ENCODE peak calls at places on chromosomes 6 and 20, in four cellular contexts. O is stomach, I is coronary artery, Y is small intestine. U is an unnamed sample.

GRCh38 chr6:73739097-73739496 is 43.1 kb downstream of the CD109 start:
- DNase-seq in I (no peak), Y (peak; percentile 57), O (no peak), U (no peak)

GRCh38 chr6:170231496-170232185 is 59.2 kb downstream of the DLL1 start:
- DNase-seq in Y (no peak), O (no peak), I (no peak), U (peak; percentile 45)

GRCh38 chr6:154123567-154123966 is 84.5 kb downstream of the OPRM1 start:
- DNase-seq in O (no peak), I (no peak), Y (no peak), U (no peak)

GRCh38 chr6:71621918-71622519 is 264.3 kb upstream of the RIMS1 start:
- DNase-seq in I (no peak), O (no peak), Y (no peak), U (no peak)

GRCh38 chr20:23049933-23050838 is 714 bp upstream of the THBD start:
- DNase-seq in O (peak; percentile 71), I (peak; percentile 89), Y (peak; percentile 17), U (no peak)

GRCh38 chr6:147806697-147807096 is 298.2 kb downstream of the SAMD5 start:
- DNase-seq in Y (no peak), O (no peak), I (no peak), U (no peak)

GRCh38 chr6:64012351-64013060 is 376.9 kb downstream of the PHF3 start:
- DNase-seq in O (no peak), I (no peak), Y (no peak), U (no peak)

GRCh38 chr20:13220857-13221297 is at the start of gene ISM1:
- DNase-seq in Y (no peak), I (no peak), O (no peak), U (peak; percentile 73)

GRCh38 chr20:49403911-49404310 is 78.6 kb downstream of the KCNB1 start:
- DNase-seq in O (no peak), I (no peak), Y (no peak), U (no peak)

GRCh38 chr6:7777062-7777461 is 51.2 kb downstream of the BMP6 start:
- DNase-seq in Y (no peak), O (no peak), I (no peak), U (no peak)

GRCh38 chr20:19789446-19789845 is 31.4 kb downstream of the RIN2 start:
- DNase-seq in I (no peak), O (no peak), Y (no peak), U (no peak)

GRCh38 chr20:4017051-4017702 is 1.8 kb upstream of the RNF24 start:
- DNase-seq in O (no peak), I (no peak), Y (no peak), U (no peak)

GRCh38 chr6:46221221-46221793 is 50.5 kb upstream of the ENPP5 start:
- DNase-seq in I (no peak), O (no peak), Y (peak; percentile 58), U (no peak)

GRCh38 chr20:37511605-37512275 is 9.3 kb upstream of the NNAT start:
- DNase-seq in Y (no peak), I (no peak), O (no peak), U (no peak)

GRCh38 chr6:16950311-16950710 is 151.5 kb upstream of the STMND1 start:
- DNase-seq in O (no peak), I (no peak), Y (no peak), U (no peak)

GRCh38 chr20:51159303-51159702 is 136.4 kb upstream of the KCNG1 start:
- DNase-seq in O (no peak), Y (no peak), I (no peak), U (no peak)

GRCh38 chr6:165846123-165846966 is 183.3 kb upstream of the PDE10A start:
- DNase-seq in I (no peak), O (no peak), Y (peak; percentile 83), U (no peak)

GRCh38 chr6:138545621-138545980 is 46.3 kb upstream of the NHSL1 start:
- DNase-seq in O (peak; percentile 69), I (no peak), Y (peak; percentile 42), U (peak; percentile 38)

GRCh38 chr6:32047084-32047478 is 8.9 kb downstream of the CYP21A2 start:
- DNase-seq in I (peak; percentile 87), Y (no peak), O (no peak), U (no peak)

GRCh38 chr6:160013987-160014868 is 45.3 kb downstream of the IGF2R start:
- DNase-seq in I (no peak), Y (peak; percentile 9), O (no peak), U (no peak)

GRCh38 chr20:45288860-45289259 is 17.8 kb upstream of the RBPJL start:
- DNase-seq in O (no peak), Y (no peak), I (peak; percentile 5), U (no peak)

GRCh38 chr6:33886673-33887144 is 82.9 kb upstream of the MLN start:
- DNase-seq in I (no peak), O (no peak), Y (peak; percentile 64), U (no peak)
- H3K27ac ChIP-seq in I (no peak overlapping the region), O (no peak overlapping the region), Y (no peak overlapping the region), U (no peak overlapping the region)

GRCh38 chr20:33789109-33789857 is 21.9 kb upstream of the CHMP4B start:
- DNase-seq in I (no peak), O (peak; percentile 85), Y (peak; percentile 100), U (peak; percentile 75)
- H3K27ac ChIP-seq in I (peak overlapping the region; percentile 56), O (peak overlapping the region; percentile 66), Y (peak overlapping the region; percentile 91), U (no peak overlapping the region)

GRCh38 chr6:36598739-36599318 is 4.7 kb downstream of the SRSF3 start:
- DNase-seq in I (peak; percentile 62), O (no peak), Y (no peak), U (no peak)

GRCh38 chr6:36600564-36601146 is 6.5 kb downstream of the SRSF3 start:
- DNase-seq in O (no peak), I (no peak), Y (no peak), U (no peak)

GRCh38 chr6:36597775-36598174 is 3.6 kb downstream of the SRSF3 start:
- DNase-seq in Y (no peak), I (peak; percentile 38), O (no peak), U (peak; percentile 9)

GRCh38 chr6:36598326-36598725 is 4.2 kb downstream of the SRSF3 start:
- DNase-seq in O (no peak), I (peak; percentile 31), Y (no peak), U (no peak)

GRCh38 chr6:36599791-36600209 is 5.6 kb downstream of the SRSF3 start:
- DNase-seq in O (peak; percentile 63), Y (peak; percentile 55), I (no peak), U (peak; percentile 57)
- H3K27ac ChIP-seq in O (peak overlapping the region; percentile 46), Y (no peak overlapping the region), I (peak overlapping the region; percentile 30), U (no peak overlapping the region)

GRCh38 chr6:157033428-157034140 is 256.4 kb downstream of the ARID1B start:
- DNase-seq in Y (peak; percentile 51), O (no peak), I (no peak), U (no peak)

GRCh38 chr6:157036245-157036681 is 259.1 kb downstream of the ARID1B start:
- DNase-seq in Y (peak; percentile 26), O (peak; percentile 35), I (no peak), U (no peak)

GRCh38 chr6:157037165-157037564 is 260.0 kb downstream of the ARID1B start:
- DNase-seq in O (no peak), I (no peak), Y (no peak), U (no peak)

GRCh38 chr6:157034433-157035230 is 257.5 kb downstream of the ARID1B start:
- DNase-seq in O (no peak), I (no peak), Y (peak; percentile 51), U (no peak)

GRCh38 chr6:157035576-157035975 is 258.4 kb downstream of the ARID1B start:
- DNase-seq in Y (no peak), O (no peak), I (no peak), U (no peak)
- H3K27ac ChIP-seq in Y (no peak overlapping the region), O (no peak overlapping the region), I (peak overlapping the region; percentile 69), U (no peak overlapping the region)

DNA sequence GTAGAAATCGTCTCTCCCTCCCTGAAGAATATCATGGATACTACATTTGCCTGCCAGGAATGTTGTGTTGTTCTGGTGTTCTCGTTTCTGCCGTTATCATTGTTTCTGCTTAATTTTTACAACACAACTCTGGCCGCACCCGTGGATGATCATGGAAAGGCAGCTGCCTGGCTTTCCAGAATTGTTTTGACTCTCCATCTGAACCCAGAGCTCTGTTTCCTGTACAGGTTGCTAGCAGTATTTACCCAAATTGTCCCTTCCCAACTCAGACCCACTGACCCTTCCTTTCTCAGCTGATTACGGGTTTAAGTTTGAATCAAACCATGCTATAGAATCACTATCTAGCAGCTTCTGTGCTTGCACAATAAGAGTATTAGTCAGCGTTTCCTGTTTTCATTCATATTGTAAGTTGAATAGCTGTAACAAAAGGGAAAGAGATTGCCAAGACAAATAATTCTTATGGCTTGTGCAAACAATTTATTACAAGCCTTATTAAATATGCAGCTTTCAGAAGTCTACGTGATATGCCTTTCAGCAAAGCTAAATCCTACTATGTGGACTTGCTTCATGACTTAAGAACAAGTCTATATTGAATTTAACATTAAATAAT is 139.0 kb downstream of the MTHFD1L start:
- DNase-seq in O (no peak), I (no peak), Y (peak; percentile 72), U (no peak)
- H3K27ac ChIP-seq in O (peak overlapping the region; percentile 59), I (peak overlapping the region; percentile 71), Y (no peak overlapping the region), U (no peak overlapping the region)

GRCh38 chr6:158068893-158069799 is 87.5 kb downstream of the SYNJ2 start:
- DNase-seq in Y (peak; percentile 90), I (peak; percentile 76), O (peak; percentile 80), U (no peak)

GRCh38 chr6:158069800-158070195 is 88.1 kb downstream of the SYNJ2 start:
- DNase-seq in O (no peak), I (no peak), Y (no peak), U (no peak)

GRCh38 chr6:158067436-158068015 is 85.9 kb downstream of the SYNJ2 start:
- DNase-seq in I (no peak), Y (no peak), O (no peak), U (no peak)

GRCh38 chr6:158066161-158066781 is 84.6 kb downstream of the SYNJ2 start:
- DNase-seq in O (no peak), Y (no peak), I (no peak), U (no peak)

DNA sequence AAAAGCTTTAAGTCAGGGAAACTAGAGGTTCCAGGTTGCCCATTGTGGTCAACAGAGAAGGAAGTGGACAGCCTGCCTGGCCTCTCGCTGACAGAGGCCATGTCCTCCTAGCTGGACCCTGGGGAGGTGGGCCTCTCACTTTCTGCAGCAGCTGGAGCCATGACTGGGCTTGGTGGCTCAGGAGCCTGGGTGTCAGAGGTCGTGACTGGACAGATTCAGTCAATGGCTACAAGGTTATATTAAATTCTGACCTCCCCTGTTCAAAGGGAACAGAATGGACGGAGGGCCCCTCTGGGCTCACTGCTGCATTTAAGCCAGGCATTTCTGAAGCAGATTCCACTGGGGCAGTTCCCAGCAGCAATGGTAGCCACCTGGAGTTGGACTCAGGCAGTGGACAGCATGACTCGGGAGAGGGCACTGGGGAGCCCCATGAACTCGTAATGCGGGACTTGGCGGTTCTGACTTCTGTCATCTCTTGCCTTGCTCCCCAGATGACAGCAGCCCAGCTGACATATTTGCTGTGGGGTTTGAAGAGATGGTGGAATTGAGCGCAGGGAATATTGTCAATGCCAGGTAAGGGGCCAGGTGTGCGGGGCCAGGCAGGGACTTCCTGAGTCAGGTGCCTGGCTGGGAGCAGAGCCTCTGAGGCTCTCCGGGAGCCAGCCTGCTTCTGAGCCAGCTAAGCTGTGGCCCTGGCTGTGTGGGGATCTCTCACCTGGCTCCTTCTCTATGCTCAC is 86.7 kb downstream of the SYNJ2 start:
- DNase-seq in Y (no peak), O (no peak), I (no peak), U (no peak)
- H3K27ac ChIP-seq in Y (peak overlapping the region; percentile 43), O (peak overlapping the region; percentile 78), I (peak overlapping the region; percentile 64), U (peak overlapping the region; percentile 67)

U was measured in pancreas.